ENCODE peak calls at places on chromosome 12, in ten cellular contexts. U is sigmoid colon, P is IMR-90, T is K562, D is spleen, J is tibial nerve, H is transverse colon, S is uterus, W is Peyer's patch, Z is testis. E is an unnamed sample. For H3K4me1, the result is how much of the 10 kb centered on the place peaks cover.

GRCh38 chr12:56836800-56837663 is 73.9 kb downstream of the HSD17B6 start:
- DNase-seq in U (no peak), P (peak), T (no peak), D (no peak), J (no peak), H (no peak), S (no peak), W (no peak), Z (no peak), E (no peak)

GRCh38 chr12:53325539-53326061 is 4.2 kb upstream of the AAAS start:
- DNase-seq in U (peak), P (no peak), T (no peak), D (peak), J (no peak), H (peak), S (peak), W (peak), Z (peak), E (no peak)

GRCh38 chr12:93103154-93103553 is 174.1 kb upstream of the EEA1 start:
- DNase-seq in U (peak), P (no peak), T (no peak), D (no peak), J (no peak), H (peak), S (no peak), W (no peak), Z (no peak), E (no peak)

GRCh38 chr12:68557011-68557715 is 53.5 kb upstream of the RAP1B start:
- DNase-seq in U (no peak), P (peak), T (no peak), D (no peak), J (no peak), H (no peak), S (no peak), W (no peak), Z (no peak), E (no peak)

GRCh38 chr12:51911307-51911706 is 4.0 kb downstream of the ACVRL1 start:
- DNase-seq in U (peak), P (no peak), T (no peak), D (no peak), J (no peak), H (no peak), S (no peak), W (peak), Z (no peak), E (no peak)

GRCh38 chr12:28035483-28035882 is 63.0 kb upstream of the PTHLH start:
- DNase-seq in U (no peak), P (peak), T (peak), D (no peak), J (no peak), H (no peak), S (no peak), W (no peak), Z (no peak), E (no peak)

GRCh38 chr12:128572311-128572810 is 251.4 kb downstream of the SLC15A4 start:
- DNase-seq in U (no peak), P (no peak), T (peak), D (no peak), J (no peak), H (no peak), S (no peak), W (no peak), Z (peak), E (no peak)

GRCh38 chr12:109734219-109735000 is 20.8 kb downstream of the FAM222A start:
- DNase-seq in U (peak), P (peak), T (no peak), D (peak), J (no peak), H (peak), S (no peak), W (peak), Z (no peak), E (peak)

GRCh38 chr12:54598966-54599365 is 10.5 kb upstream of the PPP1R1A start:
- DNase-seq in U (no peak), P (no peak), T (no peak), D (peak), J (no peak), H (no peak), S (no peak), W (no peak), Z (no peak), E (no peak)

GRCh38 chr12:108633534-108634224 is at the start of gene SELPLG:
- DNase-seq in U (peak), P (no peak), T (peak), D (peak), J (peak), H (peak), S (no peak), W (peak), Z (peak), E (no peak)

GRCh38 chr12:54341343-54341742 is 16.4 kb downstream of the COPZ1 start:
- DNase-seq in U (no peak), P (no peak), T (no peak), D (no peak), J (no peak), H (no peak), S (no peak), W (no peak), Z (no peak), E (no peak)

GRCh38 chr12:9118161-9118560 is 2.4 kb upstream of the A2M start:
- DNase-seq in U (no peak), P (no peak), T (no peak), D (no peak), J (peak), H (no peak), S (no peak), W (peak), Z (peak), E (no peak)

GRCh38 chr12:112716099-112717093 is 75.2 kb upstream of the RPH3A start:
- DNase-seq in U (no peak), P (no peak), T (peak), D (no peak), J (no peak), H (no peak), S (no peak), W (no peak), Z (peak), E (no peak)

DNA sequence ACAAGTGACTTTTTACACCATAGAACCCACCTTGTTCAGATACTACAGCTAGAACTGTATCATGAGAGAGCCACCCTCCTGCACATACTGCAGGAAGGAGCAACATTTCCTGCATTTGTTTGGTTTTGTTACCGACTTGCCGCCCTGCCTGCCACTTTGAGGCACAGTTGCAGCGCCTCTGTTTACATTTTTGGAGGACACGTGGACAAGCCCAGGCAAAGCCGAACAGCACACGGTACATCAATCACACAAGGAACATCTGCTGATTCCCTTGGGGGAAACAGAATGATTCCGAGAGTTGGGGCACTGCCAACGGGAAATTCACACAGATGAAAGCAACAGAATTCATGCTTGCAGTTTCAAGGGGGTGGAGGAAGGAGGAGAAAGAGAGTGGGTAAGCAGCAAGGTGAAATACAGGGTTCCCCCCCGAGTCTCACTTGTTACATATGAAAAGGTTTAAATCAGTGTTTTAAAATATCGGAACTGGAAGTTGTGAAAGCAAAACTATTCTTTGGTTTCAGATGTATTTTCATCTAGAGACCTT is 110.7 kb downstream of the BTG1 start:
- DNase-seq in U (peak), P (peak), T (no peak), D (peak), J (peak), H (peak), S (peak), W (peak), Z (peak), E (peak)
- TF ChIP-seq POLR2A in U (no peak), P (no peak), T (no peak), D (peak), J (no peak), H (peak), S (no peak), W (peak), Z (no peak), E (no peak)

GRCh38 chr12:116161588-116161987 is 115.9 kb downstream of the MED13L start:
- DNase-seq in U (no peak), P (peak), T (no peak), D (no peak), J (no peak), H (no peak), S (no peak), W (no peak), Z (no peak), E (no peak)
- H3K4me1 ChIP-seq in U (half or more), P (under half), T (half or more), D (half or more), J (under half), H (under half), S (under half), W (under half), Z (under half), E (under half)

DNA sequence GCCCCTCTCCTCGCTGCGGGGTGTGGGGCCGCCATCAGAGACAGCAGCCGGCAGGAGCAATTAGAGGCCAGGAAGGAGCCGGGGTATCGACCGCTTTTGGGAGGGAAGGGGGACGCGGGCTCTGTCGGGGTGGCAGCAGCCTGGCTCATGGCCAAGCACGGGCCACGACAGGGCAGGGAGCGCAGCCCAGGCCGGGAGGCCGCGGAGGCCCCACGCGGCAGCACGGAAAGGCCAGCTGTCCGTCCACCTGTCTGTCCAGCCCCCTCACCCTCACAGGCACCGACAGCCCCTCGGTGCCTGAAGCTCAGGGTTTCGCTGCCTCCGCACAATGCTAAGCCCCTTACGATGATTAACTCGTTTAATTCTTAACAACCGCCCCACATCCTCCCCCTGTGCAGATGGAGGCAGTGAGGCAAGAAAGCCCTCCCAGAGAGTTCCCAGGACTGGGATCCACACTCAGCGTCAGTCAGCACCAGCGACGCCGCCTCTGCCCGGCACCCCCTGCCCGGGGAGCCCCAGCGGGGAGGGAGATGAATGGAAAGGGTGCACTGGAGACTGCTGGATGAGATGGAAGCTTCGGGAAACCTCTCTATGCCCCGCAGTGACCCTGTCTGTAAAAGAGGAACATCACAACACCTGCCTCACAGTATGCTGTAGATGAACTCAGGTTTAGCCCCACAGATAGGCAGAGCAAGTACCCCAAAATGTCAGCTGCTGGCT is 23.7 kb downstream of the NCOR2 start:
- DNase-seq in U (no peak), P (no peak), T (no peak), D (peak), J (no peak), H (no peak), S (no peak), W (no peak), Z (no peak), E (no peak)
- H3K4me3 ChIP-seq in U (no peak), P (no peak), T (no peak), D (no peak), J (no peak), H (no peak), S (peak), W (no peak), Z (no peak), E (peak)

GRCh38 chr12:47905313-47905730 is 528 bp upstream of the VDR start:
- DNase-seq in U (peak), P (no peak), T (peak), D (peak), J (no peak), H (peak), S (peak), W (peak), Z (peak), E (peak)

GRCh38 chr12:47903927-47904646 is 707 bp downstream of the VDR start:
- DNase-seq in U (peak), P (peak), T (peak), D (peak), J (peak), H (peak), S (peak), W (peak), Z (peak), E (peak)

GRCh38 chr12:47902131-47902639 is 2.6 kb downstream of the VDR start:
- DNase-seq in U (peak), P (no peak), T (no peak), D (no peak), J (no peak), H (no peak), S (no peak), W (peak), Z (no peak), E (no peak)

GRCh38 chr12:47903151-47903611 is 1.6 kb downstream of the VDR start:
- DNase-seq in U (peak), P (peak), T (no peak), D (no peak), J (no peak), H (peak), S (no peak), W (peak), Z (no peak), E (no peak)

GRCh38 chr12:47904647-47905312 is at the start of gene VDR:
- DNase-seq in U (peak), P (peak), T (peak), D (peak), J (peak), H (peak), S (peak), W (peak), Z (peak), E (peak)
- TF ChIP-seq POLR2A in U (peak), P (no peak), T (no peak), D (no peak), J (peak), H (peak), S (peak), W (peak), Z (no peak), E (no peak)

DNA sequence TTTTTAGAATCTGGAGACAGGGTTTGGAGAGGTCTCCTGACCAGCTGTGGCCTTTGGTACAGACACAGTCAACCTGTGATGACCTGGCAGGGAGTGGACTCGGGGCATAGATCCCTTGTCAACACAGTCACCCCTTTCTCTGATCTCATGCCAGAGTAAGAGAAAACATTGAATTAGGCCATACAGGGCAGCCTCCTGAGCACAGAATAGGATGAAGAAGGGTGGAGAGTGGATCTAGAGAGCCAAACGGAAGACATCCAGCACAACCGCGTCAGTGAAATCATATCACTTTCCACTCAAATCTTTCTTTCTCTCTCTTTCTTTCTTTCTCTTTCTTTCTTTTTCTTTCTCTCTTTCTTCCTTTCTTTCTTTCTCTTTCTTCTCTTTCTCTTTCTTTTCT is 145.9 kb upstream of the TBX3 start:
- DNase-seq in U (no peak), P (no peak), T (no peak), D (no peak), J (no peak), H (no peak), S (no peak), W (peak), Z (no peak), E (no peak)
- H3K4me1 ChIP-seq in U (under half), P (under half), T (under half), D (under half), J (under half), H (under half), S (under half), W (under half), Z (under half), E (under half)

GRCh38 chr12:89461649-89462612 is 62.7 kb downstream of the GALNT4 start:
- DNase-seq in U (no peak), P (peak), T (peak), D (no peak), J (no peak), H (no peak), S (no peak), W (no peak), Z (no peak), E (no peak)
- H3K4me3 ChIP-seq in U (peak), P (peak), T (no peak), D (no peak), J (no peak), H (no peak), S (no peak), W (no peak), Z (no peak), E (peak)